ENCODE peak calls at places on chromosomes 6 and 20, in six cellular contexts. M, O, Z, C, V and D are unnamed samples.

GRCh38 chr20:53154540-53154939 is 182.4 kb downstream of the TSHZ2 start:
- DNase-seq in C (peak), V (peak), M (no peak), O (peak), Z (peak), D (peak)

GRCh38 chr6:34213772-34214171 is 22.9 kb upstream of the HMGA1 start:
- DNase-seq in C (no peak), M (no peak), V (no peak), Z (no peak), O (no peak), D (no peak)

GRCh38 chr20:49694450-49695071 is 19.1 kb downstream of the B4GALT5 start:
- DNase-seq in Z (no peak), C (peak), M (no peak), O (no peak), V (no peak), D (no peak)

GRCh38 chr6:22071655-22072054 is 225.2 kb downstream of the PRL start:
- DNase-seq in Z (no peak), M (no peak), V (peak), O (no peak), C (peak), D (no peak)

GRCh38 chr6:106110167-106110826 is 24.2 kb downstream of the PRDM1 start:
- DNase-seq in V (peak), C (no peak), Z (no peak), O (no peak), M (no peak), D (no peak)

GRCh38 chr20:54668271-54669053 is 193.1 kb downstream of the DOK5 start:
- DNase-seq in M (peak), O (no peak), V (peak), C (peak), Z (peak), D (peak)

GRCh38 chr20:676967-677366 is 1.4 kb upstream of the SCRT2 start:
- DNase-seq in C (no peak), M (no peak), O (no peak), V (no peak), Z (no peak), D (no peak)

GRCh38 chr6:28977351-28978136 is 27.6 kb downstream of the ZNF311 start:
- DNase-seq in Z (no peak), O (peak), C (peak), M (no peak), V (peak), D (peak)

GRCh38 chr20:51480507-51481270 is 61.8 kb downstream of the NFATC2 start:
- DNase-seq in Z (peak), V (no peak), M (no peak), O (no peak), C (no peak), D (no peak)

GRCh38 chr6:169097336-169098052 is 156.2 kb downstream of the THBS2 start:
- DNase-seq in C (peak), M (no peak), V (peak), O (no peak), Z (no peak), D (peak)